ENCODE peak calls at places on chromosomes 16 and 17, in four cellular contexts. N is omental fat pad; E is B cell; Y is CD4-positive, alpha-beta T cell. I is an unnamed sample.

GRCh38 chr16:86270696-86271095 is 239.6 kb upstream of the FOXF1 start:
- DNase-seq in N (no peak), E (no peak), Y (no peak), I (no peak)

GRCh38 chr17:29930399-29931010 is 477 bp upstream of the SSH2 start:
- DNase-seq in N (no peak), E (no peak), Y (no peak), I (no peak)

GRCh38 chr16:9070295-9070694 is 21.1 kb upstream of the HAPSTR1 start:
- DNase-seq in N (no peak), E (no peak), Y (no peak), I (no peak)

GRCh38 chr16:4064950-4065352 is 51.3 kb downstream of the ADCY9 start:
- DNase-seq in N (no peak), E (peak), Y (no peak), I (no peak)

GRCh38 chr16:27232061-27232841 is 28.9 kb downstream of the KDM8 start:
- DNase-seq in N (no peak), E (peak), Y (peak), I (no peak)

GRCh38 chr17:2085648-2085949 is 30.7 kb downstream of the HIC1 start:
- DNase-seq in N (no peak), E (no peak), Y (no peak), I (no peak)

GRCh38 chr16:17748005-17748719 is 277.4 kb upstream of the XYLT1 start:
- DNase-seq in N (no peak), E (no peak), Y (no peak), I (no peak)

GRCh38 chr17:82064433-82065192 is 991 bp downstream of the DUS1L start:
- DNase-seq in N (no peak), E (no peak), Y (no peak), I (no peak)

GRCh38 chr17:6420173-6420641 is 14.7 kb downstream of the AIPL1 start:
- DNase-seq in N (no peak), E (no peak), Y (no peak), I (no peak)

GRCh38 chr17:30363715-30364202 is 15.0 kb upstream of the CPD start:
- DNase-seq in N (no peak), E (peak), Y (peak), I (peak)

GRCh38 chr17:82283208-82283749 is 9.8 kb upstream of the CSNK1D start:
- DNase-seq in N (no peak), E (no peak), Y (no peak), I (peak)

GRCh38 chr16:78896280-78896679 is 704.3 kb downstream of the MAF start:
- DNase-seq in N (no peak), E (no peak), Y (no peak), I (no peak)

GRCh38 chr17:19250421-19251141 is 13.4 kb downstream of the EPN2 start:
- DNase-seq in N (no peak), E (no peak), Y (no peak), I (no peak)

GRCh38 chr17:53649201-53649600 is 173.5 kb upstream of the KIF2B start:
- DNase-seq in N (no peak), E (no peak), Y (no peak), I (no peak)

GRCh38 chr17:59800530-59800942 is 92.2 kb downstream of the TUBD1 start:
- DNase-seq in N (no peak), E (no peak), Y (no peak), I (no peak)

GRCh38 chr17:32596666-32597065 is 109.9 kb downstream of the CDK5R1 start:
- DNase-seq in N (no peak), E (no peak), Y (no peak), I (no peak)

GRCh38 chr16:54068212-54068611 is 218.4 kb downstream of the IRX3 start:
- DNase-seq in N (no peak), E (no peak), Y (no peak), I (no peak)

GRCh38 chr16:3129137-3130131 is 5.4 kb upstream of the ZNF213 start:
- DNase-seq in N (no peak), E (peak), Y (peak), I (peak)

GRCh38 chr17:37567137-37567927 is 41.9 kb downstream of the SYNRG start:
- DNase-seq in N (no peak), E (no peak), Y (no peak), I (no peak)

GRCh38 chr17:17928422-17929386 is 43.5 kb downstream of the TOM1L2 start:
- DNase-seq in N (no peak), E (no peak), Y (no peak), I (no peak)

GRCh38 chr16:84759906-84760305 is 59.9 kb upstream of the CRISPLD2 start:
- DNase-seq in N (no peak), E (no peak), Y (no peak), I (no peak)

GRCh38 chr16:19328364-19328763 is 42.8 kb downstream of the CLEC19A start:
- DNase-seq in N (no peak), E (no peak), Y (no peak), I (no peak)

GRCh38 chr16:27472091-27473020 is 70.4 kb downstream of the IL21R start:
- DNase-seq in N (no peak), E (no peak), Y (no peak), I (no peak)

GRCh38 chr17:8651013-8651412 is 20.5 kb upstream of the MYH10 start:
- DNase-seq in N (no peak), E (no peak), Y (no peak), I (no peak)

GRCh38 chr16:61050547-61050946 is 985.7 kb downstream of the CDH8 start:
- DNase-seq in N (no peak), E (no peak), Y (no peak), I (no peak)

GRCh38 chr16:17246577-17246885 is 224.2 kb downstream of the XYLT1 start:
- DNase-seq in N (no peak), E (no peak), Y (no peak), I (no peak)

GRCh38 chr17:72370819-72371218 is 250.0 kb downstream of the SOX9 start:
- DNase-seq in N (no peak), E (no peak), Y (no peak), I (no peak)

GRCh38 chr17:43353364-43353763 is 45.4 kb upstream of the ARL4D start:
- DNase-seq in N (no peak), E (no peak), Y (no peak), I (no peak)

GRCh38 chr17:44256671-44257070 is 11.3 kb downstream of the SLC4A1 start:
- DNase-seq in N (no peak), E (no peak), Y (no peak), I (no peak)

GRCh38 chr17:73261952-73262675 is 434 bp upstream of the CPSF4L start:
- DNase-seq in N (no peak), E (no peak), Y (no peak), I (no peak)

GRCh38 chr16:4319454-4319853 is 3.6 kb downstream of the GLIS2 start:
- DNase-seq in N (no peak), E (peak), Y (no peak), I (no peak)

GRCh38 chr16:14070555-14070876 is 603 bp upstream of the MRTFB start:
- DNase-seq in N (no peak), E (no peak), Y (no peak), I (no peak)

GRCh38 chr17:79630120-79630519 is 19.3 kb upstream of the RBFOX3 start:
- DNase-seq in N (peak), E (no peak), Y (no peak), I (peak)

GRCh38 chr17:21374455-21375161 is 1.5 kb upstream of the KCNJ12 start:
- DNase-seq in N (no peak), E (no peak), Y (no peak), I (no peak)

GRCh38 chr16:70781800-70782199 is 19.2 kb downstream of the VAC14 start:
- DNase-seq in N (no peak), E (no peak), Y (no peak), I (no peak)

GRCh38 chr16:50308237-50308965 is 42.0 kb downstream of the ADCY7 start:
- DNase-seq in N (no peak), E (no peak), Y (no peak), I (no peak)

GRCh38 chr16:87216824-87217205 is 100.4 kb downstream of the C16orf95 start:
- DNase-seq in N (no peak), E (no peak), Y (no peak), I (no peak)

GRCh38 chr16:89383095-89384003 is 107.0 kb downstream of the ANKRD11 start:
- DNase-seq in N (no peak), E (no peak), Y (no peak), I (no peak)

GRCh38 chr16:89386337-89386736 is 104.0 kb downstream of the ANKRD11 start:
- DNase-seq in N (no peak), E (no peak), Y (no peak), I (no peak)

GRCh38 chr16:89385712-89386111 is 104.6 kb downstream of the ANKRD11 start:
- DNase-seq in N (no peak), E (no peak), Y (no peak), I (no peak)

GRCh38 chr16:89381788-89382187 is 108.6 kb downstream of the ANKRD11 start:
- DNase-seq in N (no peak), E (no peak), Y (no peak), I (no peak)

GRCh38 chr16:89384282-89384681 is 106.1 kb downstream of the ANKRD11 start:
- DNase-seq in N (no peak), E (no peak), Y (no peak), I (no peak)
- TF ChIP-seq CTCF in N (no peak), E (no peak), Y (no peak), I (no peak)

GRCh38 chr17:48095611-48096010 is 5.7 kb downstream of the CBX1 start:
- DNase-seq in N (no peak), E (no peak), Y (no peak), I (no peak)

DNA sequence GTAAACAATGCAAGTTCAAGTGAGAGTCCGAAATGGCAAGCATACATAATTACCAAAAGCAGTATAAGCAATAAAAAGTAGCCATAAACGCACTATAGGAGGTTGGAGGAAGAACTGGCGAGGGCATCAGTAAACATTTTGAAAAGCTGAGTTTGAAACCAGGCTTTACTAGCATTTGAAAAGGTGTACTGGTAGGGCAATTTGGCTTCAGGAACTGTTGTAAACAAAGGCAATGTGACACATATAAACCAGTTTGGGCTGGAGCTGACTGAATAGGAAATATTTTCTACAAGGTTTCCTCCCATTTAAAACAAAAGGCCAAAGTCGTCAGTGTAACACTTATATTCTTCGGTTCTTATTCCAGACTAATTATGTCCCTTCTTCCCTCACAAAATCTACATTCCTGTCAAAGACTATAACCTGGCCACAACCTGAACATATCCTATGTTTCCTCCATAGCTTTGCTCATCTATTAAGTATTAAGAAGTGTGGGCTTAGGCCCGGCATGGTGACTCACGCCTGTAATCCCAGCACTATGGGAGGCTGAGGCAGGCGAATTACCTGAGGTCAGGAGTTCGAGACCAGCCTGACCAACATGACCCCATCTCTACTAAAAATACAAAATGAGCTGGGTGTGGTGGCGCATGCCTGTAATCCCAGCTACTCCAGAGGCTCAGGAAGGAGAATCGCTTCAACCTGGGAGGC is 7.8 kb downstream of the CBX1 start:
- DNase-seq in N (no peak), E (no peak), Y (no peak), I (no peak)
- TF ChIP-seq CTCF in N (no peak), E (no peak), Y (no peak), I (no peak)

GRCh38 chr17:75393523-75394331 is 11.8 kb downstream of the GRB2 start:
- DNase-seq in N (peak), E (peak), Y (peak), I (peak)
- TF ChIP-seq CTCF in N (no peak), E (peak), Y (no peak), I (peak)

DNA sequence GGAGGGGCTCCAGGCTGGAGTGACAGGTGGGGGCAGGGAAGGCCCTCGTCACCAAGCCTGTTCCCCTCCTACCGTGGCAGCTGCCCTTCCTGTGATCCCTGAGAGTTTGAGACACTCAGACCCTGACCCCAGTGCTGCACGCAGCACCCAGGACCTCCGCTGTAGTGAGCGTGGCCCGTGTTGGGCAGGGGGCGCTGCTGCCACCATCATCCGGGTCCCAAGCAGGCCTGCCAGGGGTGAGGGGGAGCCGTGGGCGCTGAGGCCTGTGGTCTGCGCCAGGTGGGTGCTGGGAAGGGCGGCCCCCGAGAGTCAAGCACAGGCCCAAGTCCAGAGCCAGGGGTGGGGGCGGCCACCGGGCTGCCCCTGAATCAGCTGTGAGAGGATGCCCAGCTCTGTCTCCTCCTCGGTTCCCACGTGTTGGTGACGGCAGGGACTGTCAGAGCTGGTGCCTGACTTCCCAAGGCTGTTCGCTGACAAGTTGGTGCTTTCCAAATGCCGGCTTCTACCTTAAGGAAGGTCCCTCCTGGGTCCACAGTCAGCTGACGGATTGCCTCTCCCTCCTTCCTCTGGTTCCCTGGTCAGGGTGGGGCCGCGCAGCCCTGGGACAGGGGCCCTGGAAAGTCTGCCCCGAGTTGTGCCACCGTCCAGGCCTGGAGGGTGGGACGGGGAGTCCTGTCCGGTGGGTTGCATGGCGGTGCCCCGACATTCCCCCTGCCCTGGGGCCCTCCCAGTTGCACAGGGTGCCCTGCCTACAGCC is 31.1 kb downstream of the TPSG1 start:
- DNase-seq in N (no peak), E (no peak), Y (no peak), I (no peak)
- TF ChIP-seq CTCF in N (no peak), E (no peak), Y (no peak), I (no peak)

GRCh38 chr17:75979705-75980187 is 706 bp downstream of the TEN1 start:
- DNase-seq in N (no peak), E (no peak), Y (no peak), I (peak)

GRCh38 chr17:75976175-75976848 is 2.7 kb downstream of the ACOX1 start:
- DNase-seq in N (no peak), E (no peak), Y (no peak), I (no peak)

GRCh38 chr17:75980188-75981018 is 1.4 kb downstream of the TEN1 start:
- DNase-seq in N (no peak), E (peak), Y (no peak), I (no peak)

GRCh38 chr17:75981019-75981615 is 2.1 kb downstream of the TEN1 start:
- DNase-seq in N (no peak), E (no peak), Y (no peak), I (no peak)

DNA sequence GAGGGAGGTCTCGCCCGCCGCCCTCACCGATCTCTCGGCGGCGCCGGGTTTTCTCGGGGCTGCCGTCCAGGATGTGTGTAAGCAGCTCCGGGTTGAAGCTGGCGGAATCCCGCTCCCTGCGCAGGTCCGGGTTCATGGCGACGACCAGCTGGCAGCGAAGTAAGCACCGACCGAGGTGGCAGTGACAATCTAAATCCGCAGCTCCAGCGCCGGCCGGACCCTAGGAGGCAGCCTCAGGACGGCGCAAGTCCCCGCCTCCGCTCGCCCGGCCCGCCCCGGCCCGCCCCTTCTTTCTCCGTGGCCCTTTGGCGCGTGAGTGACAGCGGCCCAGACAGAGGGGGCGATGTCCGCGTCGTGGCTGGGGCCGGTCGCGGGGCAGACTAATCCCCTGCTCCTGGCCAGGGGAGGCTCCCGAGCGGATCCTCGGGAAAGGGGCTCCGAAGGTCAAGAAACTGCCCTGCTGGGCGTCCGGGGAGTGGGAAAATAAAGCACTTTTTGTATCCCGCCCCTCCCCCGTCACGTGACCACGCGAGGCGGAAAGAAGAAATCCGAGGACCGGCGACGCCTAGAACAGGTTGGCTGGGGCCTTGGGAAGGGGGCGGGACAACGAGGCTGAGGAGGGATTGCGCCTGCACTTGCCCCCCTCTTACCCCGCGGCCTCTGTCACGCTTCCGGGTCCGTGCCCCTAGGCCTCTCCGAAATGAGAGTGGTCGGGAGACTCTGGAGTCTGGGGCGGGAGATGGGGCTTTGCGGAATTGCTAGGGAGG is at the start of the genes ACOX1 and TEN1:
- DNase-seq in N (peak), E (peak), Y (peak), I (peak)
- TF ChIP-seq CTCF in N (peak), E (peak), Y (no peak), I (peak)

DNA sequence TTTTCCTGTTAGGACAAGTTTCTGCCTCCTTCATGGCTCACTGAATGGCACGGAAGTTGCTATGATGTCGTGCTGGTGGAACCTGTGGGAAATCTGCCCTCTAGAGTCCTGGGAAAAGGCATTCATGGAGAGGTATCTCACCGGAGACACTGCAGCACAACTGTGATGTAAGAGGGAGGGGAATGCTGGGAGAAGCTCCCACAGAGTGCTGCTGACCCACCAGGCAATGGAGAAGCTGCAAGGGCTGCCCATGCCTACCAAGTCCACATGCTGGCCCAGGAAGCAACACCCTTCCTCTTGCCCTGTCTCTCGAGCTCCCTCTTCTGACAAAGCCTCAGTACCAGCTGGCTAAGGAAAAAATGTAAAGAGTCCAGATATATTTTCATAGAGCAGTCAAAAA is 45.2 kb upstream of the SLC5A11 start:
- DNase-seq in N (no peak), E (no peak), Y (no peak), I (no peak)
- TF ChIP-seq CTCF in N (no peak), E (no peak), Y (no peak), I (no peak)

GRCh38 chr17:65099941-65100315 is 37.2 kb upstream of the RGS9 start:
- DNase-seq in N (peak), E (peak), Y (peak), I (no peak)

GRCh38 chr17:65102235-65102634 is 34.9 kb upstream of the RGS9 start:
- DNase-seq in N (no peak), E (no peak), Y (no peak), I (no peak)

GRCh38 chr17:65099475-65099874 is 37.7 kb upstream of the RGS9 start:
- DNase-seq in N (no peak), E (no peak), Y (no peak), I (no peak)

GRCh38 chr17:65101371-65101770 is 35.8 kb upstream of the RGS9 start:
- DNase-seq in N (no peak), E (no peak), Y (no peak), I (no peak)

GRCh38 chr17:65100316-65101140 is 36.6 kb upstream of the RGS9 start:
- DNase-seq in N (peak), E (peak), Y (peak), I (peak)
- TF ChIP-seq CTCF in N (peak), E (peak), Y (peak), I (peak)

DNA sequence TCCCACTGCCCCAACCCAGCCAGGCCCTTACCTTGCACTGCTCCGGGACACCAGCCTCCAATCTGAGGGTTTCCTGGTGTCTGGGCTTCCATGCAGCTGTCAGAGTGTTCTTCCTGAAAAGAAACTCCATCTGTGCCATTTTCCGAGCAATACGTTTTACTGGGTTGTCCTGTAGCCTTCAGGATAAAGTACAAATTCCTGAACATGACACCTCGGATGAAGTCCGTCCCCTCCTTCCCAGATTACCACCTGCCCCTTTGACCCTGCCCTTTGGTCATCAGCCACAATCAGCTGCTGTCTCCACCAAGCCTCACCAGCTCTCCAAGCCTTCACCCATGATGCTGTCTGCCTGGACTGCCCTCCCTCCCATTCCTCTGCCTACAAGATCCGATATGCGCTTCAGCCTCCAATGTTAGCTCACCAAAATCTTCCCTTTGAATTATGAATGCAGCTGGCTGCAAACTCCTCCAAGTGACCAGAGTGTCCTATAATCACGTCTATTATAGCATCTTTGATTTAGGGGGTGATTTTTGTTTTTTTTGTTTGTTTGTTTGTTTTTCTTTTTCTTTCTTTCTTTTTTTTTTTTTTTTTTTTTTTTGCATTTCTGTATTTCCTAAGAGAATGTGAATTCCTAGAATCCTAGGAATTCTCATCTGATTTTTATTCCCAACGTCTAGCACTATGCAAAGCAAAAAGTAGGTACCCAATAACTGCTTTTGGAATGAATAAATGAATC is 60.6 kb upstream of the KIFC3 start:
- DNase-seq in N (no peak), E (no peak), Y (no peak), I (no peak)
- TF ChIP-seq CTCF in N (no peak), E (no peak), Y (no peak), I (no peak)

I was measured in CD14-positive monocyte.